ENCODE peak calls at places on chromosomes 11 and 22, in seven cellular contexts. W, F, J, S, L, Z and N are unnamed samples.

GRCh38 chr11:62708423-62709261 is 1.2 kb downstream of the GNG3 start:
- DNase-seq in W (peak; percentile 38), F (peak; percentile 54), J (no peak), S (peak; percentile 59), L (peak; percentile 89), Z (peak; percentile 46), N (peak; percentile 40)

GRCh38 chr11:64867748-64868462 is 10.5 kb downstream of the EHD1 start:
- DNase-seq in W (peak; percentile 82), F (no peak), J (no peak), S (no peak), L (no peak), Z (no peak), N (no peak)

GRCh38 chr11:125724125-125724524 is 22.0 kb upstream of the PATE1 start:
- DNase-seq in W (peak; percentile 22), F (no peak), J (peak; percentile 34), S (no peak), L (peak; percentile 29), Z (peak; percentile 9), N (no peak)

GRCh38 chr11:91396243-91397133 is 828.1 kb upstream of the FAT3 start:
- DNase-seq in W (peak; percentile 86), F (no peak), J (no peak), S (no peak), L (no peak), Z (no peak), N (no peak)

GRCh38 chr11:70865356-70865755 is 387.0 kb downstream of the SHANK2 start:
- DNase-seq in W (no peak), F (no peak), J (no peak), S (no peak), L (no peak), Z (no peak), N (no peak)

GRCh38 chr22:28373841-28374240 is 305.8 kb downstream of the TTC28 start:
- DNase-seq in W (peak; percentile 8), F (no peak), J (no peak), S (no peak), L (peak; percentile 77), Z (no peak), N (no peak)

GRCh38 chr11:61037694-61038093 is 64.6 kb upstream of the CD5 start:
- DNase-seq in W (peak; percentile 60), F (no peak), J (no peak), S (peak; percentile 46), L (peak; percentile 87), Z (no peak), N (no peak)

GRCh38 chr11:119895981-119896380 is 167.0 kb upstream of the NECTIN1 start:
- DNase-seq in W (no peak), F (no peak), J (no peak), S (no peak), L (no peak), Z (no peak), N (no peak)

GRCh38 chr11:118870396-118871343 is 13.0 kb upstream of the CXCR5 start:
- DNase-seq in W (no peak), F (peak; percentile 28), J (peak; percentile 25), S (peak; percentile 50), L (peak; percentile 83), Z (no peak), N (peak; percentile 45)
- TF ChIP-seq CTCF in W (no peak), F (no peak), J (no peak), S (no peak), L (peak; percentile 41), Z (no peak), N (peak; percentile 19)

DNA sequence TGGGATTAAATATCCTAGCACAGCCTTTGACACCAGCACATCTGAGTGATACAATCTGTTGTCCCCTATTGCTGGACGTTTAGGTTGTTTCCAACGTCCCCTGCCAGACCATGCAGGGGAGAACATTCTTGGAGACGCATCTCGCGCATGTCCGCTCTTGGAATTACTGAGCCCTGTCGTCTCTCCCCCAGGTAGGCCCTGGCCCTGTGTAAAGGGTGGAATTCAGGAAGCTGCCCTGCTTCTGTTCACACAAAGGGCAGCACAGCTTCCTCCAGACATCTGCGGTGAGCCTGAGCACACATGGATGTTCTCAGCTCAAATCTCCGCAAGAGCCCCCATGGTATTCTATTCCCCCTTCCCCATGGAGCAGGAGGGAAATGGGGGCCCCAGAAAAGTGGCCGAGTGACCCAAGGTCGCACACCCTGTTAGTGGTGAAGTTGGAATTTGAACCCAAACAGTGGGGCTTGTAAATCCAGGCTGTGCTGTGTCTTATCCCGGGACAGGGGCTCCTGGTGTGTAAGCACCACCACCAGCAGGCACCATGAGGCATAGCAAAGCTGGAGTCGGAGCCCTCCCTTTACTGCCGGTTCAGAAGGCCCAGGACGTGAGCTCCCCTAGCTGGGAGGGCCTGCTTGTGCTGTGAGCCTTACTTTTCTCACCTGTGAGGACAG is 5.0 kb upstream of the FGF19 start:
- DNase-seq in W (no peak), F (no peak), J (peak; percentile 62), S (no peak), L (peak; percentile 68), Z (no peak), N (no peak)
- H3K27me3 ChIP-seq in W (peaks cover 7% of the 10 kb centered on the region), F (peaks cover 59% of the 10 kb centered on the region), J (peaks cover 25% of the 10 kb centered on the region), S (no peaks in the 10 kb centered on the region), L (peaks cover 48% of the 10 kb centered on the region), Z (peaks cover 18% of the 10 kb centered on the region), N (peaks cover 2% of the 10 kb centered on the region)

GRCh38 chr11:42631223-42631843 is 680.5 kb upstream of the API5 start:
- DNase-seq in W (peak; percentile 47), F (no peak), J (peak; percentile 34), S (no peak), L (peak; percentile 64), Z (no peak), N (no peak)
- TF ChIP-seq CTCF in W (no peak), F (no peak), J (peak; percentile 66), S (no peak), L (no peak), Z (no peak), N (no peak)

GRCh38 chr22:18999416-18999815 is 63.3 kb upstream of the PRODH start:
- DNase-seq in W (no peak), F (no peak), J (no peak), S (no peak), L (peak; percentile 17), Z (no peak), N (no peak)
- H3K27me3 ChIP-seq in W (peaks cover 12% of the 10 kb centered on the region), F (peaks cover 48% of the 10 kb centered on the region), J (peaks cover 13% of the 10 kb centered on the region), S (no peaks in the 10 kb centered on the region), L (peaks cover 36% of the 10 kb centered on the region), Z (peaks cover 69% of the 10 kb centered on the region), N (no peaks in the 10 kb centered on the region)

GRCh38 chr22:50483106-50483505 is 1.8 kb downstream of the ADM2 start:
- DNase-seq in W (no peak), F (no peak), J (no peak), S (no peak), L (no peak), Z (no peak), N (no peak)

GRCh38 chr22:50481440-50482106 is at the start of gene ADM2:
- DNase-seq in W (no peak), F (peak; percentile 73), J (peak; percentile 81), S (no peak), L (peak; percentile 97), Z (peak; percentile 46), N (peak; percentile 77)

GRCh38 chr22:50479686-50480085 is 1.7 kb upstream of the ADM2 start:
- DNase-seq in W (no peak), F (no peak), J (no peak), S (no peak), L (no peak), Z (no peak), N (no peak)

GRCh38 chr22:50482107-50483074 is 1.0 kb downstream of the ADM2 start:
- DNase-seq in W (no peak), F (no peak), J (no peak), S (no peak), L (no peak), Z (no peak), N (no peak)

DNA sequence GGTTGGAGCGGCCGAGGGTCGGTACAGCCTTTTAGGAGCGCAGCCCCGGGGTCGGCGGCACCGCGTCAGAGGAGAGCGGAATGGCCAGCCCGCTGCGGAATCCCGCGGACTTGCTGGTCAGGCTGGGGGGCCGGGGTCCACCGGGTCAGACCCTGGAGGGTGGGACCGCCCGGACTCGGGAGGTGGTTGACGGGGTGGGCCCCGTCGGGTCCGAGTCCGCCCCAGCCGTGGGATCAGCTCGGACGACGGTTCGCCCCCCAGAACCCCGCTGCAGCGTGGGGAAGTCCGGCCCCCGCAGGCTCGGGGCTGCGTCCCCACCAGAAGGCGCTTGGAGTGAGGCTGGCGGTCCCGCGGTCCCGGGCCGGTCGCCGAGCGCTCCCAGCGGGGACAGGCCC is 301 bp upstream of the ADM2 start:
- DNase-seq in W (no peak), F (no peak), J (peak; percentile 51), S (no peak), L (no peak), Z (no peak), N (no peak)
- TF ChIP-seq CTCF in W (no peak), F (no peak), J (no peak), S (no peak), L (no peak), Z (no peak), N (no peak)

GRCh38 chr11:6653656-6654055 is 2.0 kb downstream of the DCHS1 start:
- DNase-seq in W (no peak), F (no peak), J (no peak), S (no peak), L (no peak), Z (no peak), N (no peak)
- H3K27me3 ChIP-seq in W (peaks cover 30% of the 10 kb centered on the region), F (peaks cover 27% of the 10 kb centered on the region), J (peaks cover 75% of the 10 kb centered on the region), S (no peaks in the 10 kb centered on the region), L (peaks cover 88% of the 10 kb centered on the region), Z (no peaks in the 10 kb centered on the region), N (no peaks in the 10 kb centered on the region)

GRCh38 chr11:11171285-11171684 is 181.8 kb downstream of the CSNK2A3 start:
- DNase-seq in W (no peak), F (no peak), J (no peak), S (no peak), L (no peak), Z (no peak), N (no peak)
- TF ChIP-seq CTCF in W (no peak), F (no peak), J (no peak), S (no peak), L (no peak), Z (no peak), N (no peak)

GRCh38 chr11:129815596-129816461 is at the start of gene TMEM45B:
- DNase-seq in W (no peak), F (peak; percentile 82), J (peak; percentile 56), S (no peak), L (peak; percentile 29), Z (no peak), N (peak; percentile 24)
- H3K27me3 ChIP-seq in W (no peaks in the 10 kb centered on the region), F (peaks cover 16% of the 10 kb centered on the region), J (peaks cover 67% of the 10 kb centered on the region), S (no peaks in the 10 kb centered on the region), L (peaks cover 55% of the 10 kb centered on the region), Z (peaks cover 6% of the 10 kb centered on the region), N (no peaks in the 10 kb centered on the region)

DNA sequence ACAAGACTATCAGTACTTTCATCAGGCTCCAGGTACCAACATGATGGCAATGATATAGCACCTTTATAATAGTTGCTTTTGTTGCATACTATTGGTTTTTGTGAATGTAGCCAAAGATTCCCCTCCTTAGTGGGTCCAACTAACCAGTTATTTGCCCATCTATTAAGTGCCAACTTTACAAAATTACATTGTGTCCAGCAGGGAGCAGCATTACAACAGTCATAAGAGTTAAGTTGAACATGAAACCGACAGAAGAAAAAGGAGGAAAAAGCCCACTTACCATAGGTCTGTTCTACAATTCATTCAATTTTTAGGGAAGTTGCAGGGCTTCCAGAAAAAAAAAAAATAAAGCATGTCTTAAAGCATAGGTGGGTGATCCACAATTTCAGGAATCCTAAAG is 21.6 kb downstream of the IMMP1L start:
- DNase-seq in W (peak; percentile 54), F (no peak), J (peak; percentile 41), S (no peak), L (peak; percentile 10), Z (peak; percentile 43), N (peak; percentile 18)
- TF ChIP-seq CTCF in W (peak; percentile 24), F (no peak), J (peak; percentile 48), S (no peak), L (peak; percentile 59), Z (peak; percentile 38), N (peak; percentile 27)